ENCODE peak calls at places on chromosomes 3 and 15, in nine cellular contexts. K, Z, X, N, C, H, R, U and Q are unnamed samples.

GRCh38 chr15:68218847-68219798 is 10.4 kb downstream of the CLN6 start:
- DNase-seq in K (no peak), Z (no peak), X (peak; percentile 3), N (no peak), C (no peak), H (no peak), R (peak; percentile 10), U (no peak), Q (no peak)

GRCh38 chr15:34353627-34354026 is 10.5 kb downstream of the NUTM1 start:
- DNase-seq in K (no peak), Z (no peak), X (no peak), N (no peak), C (no peak), H (no peak), R (no peak), U (no peak), Q (no peak)

GRCh38 chr3:170532573-170532972 is 53.3 kb downstream of the SLC7A14 start:
- DNase-seq in K (no peak), Z (no peak), X (no peak), N (no peak), C (no peak), H (no peak), R (no peak), U (no peak), Q (no peak)

GRCh38 chr3:63661242-63661641 is 8.8 kb downstream of the SNTN start:
- DNase-seq in K (peak; percentile 11), Z (no peak), X (no peak), N (no peak), C (no peak), H (peak; percentile 31), R (no peak), U (no peak), Q (no peak)

GRCh38 chr3:108051005-108051404 is 39.8 kb downstream of the CD47 start:
- DNase-seq in K (no peak), Z (no peak), X (no peak), N (no peak), C (peak; percentile 2), H (peak; percentile 83), R (no peak), U (no peak), Q (no peak)

GRCh38 chr15:74311734-74312444 is 55.6 kb downstream of the CYP11A1 start:
- DNase-seq in K (no peak), Z (no peak), X (no peak), N (no peak), C (peak; percentile 34), H (peak; percentile 54), R (peak; percentile 87), U (no peak), Q (no peak)

GRCh38 chr3:88617283-88617682 is 467.5 kb downstream of the C3orf38 start:
- DNase-seq in K (no peak), Z (no peak), X (no peak), N (no peak), C (no peak), H (no peak), R (no peak), U (no peak), Q (no peak)

GRCh38 chr3:102090646-102091045 is 241.3 kb downstream of the NFKBIZ start:
- DNase-seq in K (no peak), Z (no peak), X (no peak), N (no peak), C (peak; percentile 55), H (peak; percentile 70), R (no peak), U (no peak), Q (no peak)

GRCh38 chr15:69478259-69478687 is 25.7 kb downstream of the RPLP1 start:
- DNase-seq in K (peak; percentile 85), Z (peak; percentile 62), X (peak; percentile 36), N (no peak), C (peak; percentile 74), H (peak; percentile 59), R (peak; percentile 91), U (peak; percentile 69), Q (no peak)

GRCh38 chr3:150268426-150269321 is 139.4 kb upstream of the TSC22D2 start:
- DNase-seq in K (no peak), Z (no peak), X (no peak), N (no peak), C (peak; percentile 48), H (peak; percentile 27), R (no peak), U (no peak), Q (no peak)

GRCh38 chr15:50880651-50881114 is 27.8 kb upstream of the AP4E1 start:
- DNase-seq in K (no peak), Z (no peak), X (no peak), N (no peak), C (no peak), H (peak; percentile 62), R (no peak), U (no peak), Q (no peak)

GRCh38 chr3:156812521-156813335 is 13.4 kb upstream of the LEKR1 start:
- DNase-seq in K (no peak), Z (no peak), X (no peak), N (no peak), C (peak; percentile 96), H (peak; percentile 59), R (no peak), U (no peak), Q (no peak)

GRCh38 chr15:98142584-98142983 is 182.1 kb downstream of the ARRDC4 start:
- DNase-seq in K (no peak), Z (no peak), X (no peak), N (no peak), C (no peak), H (peak; percentile 35), R (peak; percentile 79), U (no peak), Q (no peak)

GRCh38 chr3:58019343-58019742 is 11.1 kb downstream of the FLNB start:
- DNase-seq in K (no peak), Z (no peak), X (no peak), N (no peak), C (no peak), H (no peak), R (no peak), U (no peak), Q (no peak)